ENCODE peak calls at places on chromosomes 4 and X, in ten cellular contexts. J, P, U, E, X, Z, O, L, W and I are unnamed samples.

GRCh38 chrX:27675493-27675892 is 85.3 kb downstream of the DCAF8L2 start:
- DNase-seq in L (peak), J (no peak), X (no peak), E (no peak), O (no peak), U (no peak), P (no peak), Z (no peak), W (no peak), I (peak)

GRCh38 chr4:25095756-25096552 is 64.3 kb downstream of the SEPSECS start:
- DNase-seq in J (no peak), P (no peak), L (no peak), X (no peak), U (no peak), Z (no peak), W (no peak), E (no peak), O (no peak), I (no peak)

GRCh38 chrX:103254921-103255455 is at the start of gene TCEAL8:
- DNase-seq in E (peak), P (peak), J (peak), O (peak), Z (peak), X (peak), L (peak), U (peak), W (peak), I (peak)

GRCh38 chrX:65723706-65724105 is 56.3 kb downstream of the MSN start:
- DNase-seq in E (no peak), Z (no peak), P (no peak), U (no peak), X (no peak), J (no peak), W (no peak), L (peak), O (no peak), I (no peak)

GRCh38 chr4:25621027-25621930 is 34.4 kb upstream of the SLC34A2 start:
- DNase-seq in J (no peak), E (no peak), U (peak), L (no peak), W (no peak), Z (no peak), O (no peak), P (peak), X (no peak), I (no peak)

GRCh38 chrX:16445166-16445752 is 204.7 kb upstream of the S100G start:
- DNase-seq in J (peak), U (peak), W (no peak), O (peak), P (no peak), Z (peak), X (no peak), L (peak), E (no peak), I (peak)

GRCh38 chr4:139188648-139189416 is 11.8 kb upstream of the ELF2 start:
- DNase-seq in U (no peak), O (no peak), L (peak), E (no peak), W (no peak), J (no peak), P (no peak), X (no peak), Z (no peak), I (no peak)

GRCh38 chrX:270848-271367 is 10.3 kb upstream of the PLCXD1 start:
- DNase-seq in Z (no peak), U (no peak), L (no peak), W (peak), O (no peak), E (peak), P (no peak), X (peak), J (no peak), I (no peak)

GRCh38 chr4:38150021-38150671 is 189.9 kb downstream of the PTTG2 start:
- DNase-seq in L (peak), P (no peak), W (no peak), U (no peak), E (no peak), X (peak), Z (no peak), O (no peak), J (peak), I (no peak)

GRCh38 chr4:6349896-6350295 is 80.2 kb downstream of the WFS1 start:
- DNase-seq in U (no peak), P (no peak), L (peak), Z (no peak), J (no peak), W (no peak), E (peak), O (no peak), X (peak), I (no peak)

GRCh38 chrX:6184900-6185515 is 43.7 kb downstream of the NLGN4X start:
- DNase-seq in W (no peak), O (no peak), U (no peak), E (no peak), J (no peak), Z (peak), P (no peak), L (peak), X (no peak), I (peak)

GRCh38 chr4:4226606-4227438 is at the start of gene OTOP1:
- DNase-seq in J (no peak), U (peak), X (no peak), L (no peak), Z (no peak), E (no peak), W (no peak), P (no peak), O (peak), I (no peak)

GRCh38 chr4:69039071-69039470 is 57.2 kb upstream of the UGT2B7 start:
- DNase-seq in W (no peak), X (no peak), P (no peak), J (no peak), O (no peak), E (no peak), U (no peak), Z (no peak), L (no peak), I (no peak)

GRCh38 chr4:184784628-184785257 is 41.0 kb downstream of the ACSL1 start:
- DNase-seq in Z (no peak), W (no peak), U (no peak), J (no peak), L (no peak), E (no peak), X (no peak), P (no peak), O (no peak), I (no peak)

GRCh38 chr4:76625316-76625715 is 190.3 kb downstream of the SHROOM3 start:
- DNase-seq in J (no peak), L (no peak), W (no peak), O (no peak), X (no peak), P (no peak), Z (no peak), U (no peak), E (no peak), I (no peak)

GRCh38 chr4:6855692-6856297 is 53.8 kb upstream of the TBC1D14 start:
- DNase-seq in Z (no peak), L (peak), E (no peak), J (peak), X (no peak), W (no peak), P (no peak), O (no peak), U (no peak), I (peak)

GRCh38 chr4:134544303-134544761 is 342.7 kb upstream of the PABPC4L start:
- DNase-seq in X (no peak), L (peak), U (no peak), Z (no peak), J (peak), W (no peak), P (peak), O (no peak), E (no peak), I (peak)

DNA sequence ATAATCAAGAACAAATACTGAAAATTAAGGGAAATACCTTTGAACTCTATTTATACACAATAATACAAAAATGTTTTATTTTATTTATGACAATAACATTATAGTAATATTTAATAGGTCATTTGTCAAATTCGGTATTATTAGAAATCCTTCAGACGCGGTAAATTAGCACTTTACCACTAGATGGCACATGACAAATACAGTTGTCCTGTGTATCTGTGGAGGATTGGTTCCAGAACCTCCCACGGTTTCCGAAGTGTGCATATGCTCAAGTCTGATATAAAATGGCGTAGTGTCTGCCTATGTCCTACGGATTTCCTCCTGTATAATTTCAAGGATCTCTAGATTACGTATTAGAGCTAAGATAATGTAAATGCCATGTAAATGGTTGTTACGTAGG is 8.1 kb upstream of the LINC00632 start:
- DNase-seq in X (no peak), L (peak), O (no peak), U (no peak), E (no peak), W (no peak), J (no peak), P (no peak), Z (no peak), I (peak)
- TF ChIP-seq CTCF in X (no peak), L (peak), O (no peak), U (peak), E (no peak), W (peak), J (peak), P (peak), Z (peak), I (peak)

DNA sequence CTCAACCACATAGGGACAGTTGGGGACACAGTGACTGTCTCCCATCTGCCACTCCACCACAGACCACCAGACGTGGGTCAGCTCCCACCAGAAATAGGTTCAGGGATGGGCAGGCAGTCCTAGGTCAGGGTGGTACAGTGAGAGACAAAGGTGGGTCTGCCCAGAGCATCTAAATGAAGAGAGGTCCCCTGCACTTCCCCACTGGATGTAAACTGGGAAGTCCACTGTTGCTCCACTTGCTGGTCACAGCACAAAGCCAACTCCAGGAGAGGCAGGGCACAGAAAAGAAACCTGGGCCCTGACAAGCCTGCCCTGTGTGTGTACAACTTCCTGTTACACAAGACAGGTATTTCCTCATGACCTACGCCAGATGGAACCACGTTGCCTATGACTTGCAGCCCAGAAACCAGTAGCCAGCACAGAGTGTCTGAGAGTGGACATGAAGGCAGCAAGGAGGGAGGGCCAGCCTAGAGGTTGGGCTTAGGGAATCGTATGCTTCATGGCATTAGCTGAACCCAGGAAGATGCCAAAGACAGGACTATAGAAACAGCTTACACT is 161.8 kb downstream of the SH3KBP1 start:
- DNase-seq in P (no peak), U (no peak), Z (no peak), X (no peak), E (no peak), J (no peak), W (peak), L (no peak), O (no peak), I (peak)
- TF ChIP-seq CTCF in P (no peak), U (no peak), Z (no peak), X (no peak), E (no peak), J (no peak), W (no peak), L (no peak), O (no peak), I (no peak)

DNA sequence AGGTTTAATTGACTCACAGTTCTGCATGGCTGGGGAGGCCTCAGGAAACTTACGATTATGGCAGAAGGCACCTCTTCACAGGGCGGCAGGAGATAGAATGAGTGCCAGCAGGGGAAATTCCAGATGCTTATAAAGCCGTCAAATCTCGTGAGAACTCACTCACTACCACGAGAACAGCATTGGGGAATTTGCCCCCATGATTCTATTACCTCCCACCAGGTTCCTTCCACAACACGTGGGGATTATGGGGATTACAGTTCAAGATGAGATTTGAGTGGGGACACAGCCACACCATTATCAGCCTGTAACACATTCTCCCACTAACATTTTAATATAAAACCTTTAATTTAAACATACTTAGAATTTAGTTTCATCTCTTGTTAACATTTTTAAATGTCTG is 144.7 kb upstream of the SMIM10 start:
- DNase-seq in O (no peak), U (no peak), J (no peak), P (no peak), E (no peak), X (no peak), Z (no peak), W (no peak), L (no peak), I (no peak)
- TF ChIP-seq CTCF in O (no peak), U (no peak), J (no peak), P (no peak), E (no peak), X (no peak), Z (no peak), W (no peak), L (no peak), I (no peak)

DNA sequence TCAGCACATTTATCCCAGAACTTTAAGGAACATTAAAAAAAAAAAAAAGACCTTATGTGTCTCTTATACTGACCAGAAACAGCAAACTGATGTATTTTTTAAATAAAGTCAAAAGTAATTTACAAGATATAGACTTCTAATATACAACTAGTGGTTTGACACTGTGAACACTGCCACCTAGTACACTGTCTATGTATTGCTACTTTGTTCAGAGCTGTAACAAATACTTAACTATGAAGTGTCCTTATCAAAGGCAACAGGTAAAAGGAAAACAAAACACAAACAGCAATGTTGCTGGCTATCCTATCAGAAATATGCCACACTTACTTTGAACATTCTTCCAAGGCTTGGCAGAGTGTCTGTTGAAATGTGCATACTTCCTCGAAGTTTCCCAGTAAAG is 60.4 kb downstream of the CD40LG start:
- DNase-seq in L (no peak), U (no peak), P (no peak), X (no peak), O (no peak), Z (peak), W (no peak), J (no peak), E (no peak), I (peak)
- TF ChIP-seq CTCF in L (peak), U (peak), P (peak), X (peak), O (peak), Z (peak), W (peak), J (peak), E (no peak), I (peak)

GRCh38 chr4:39450618-39451017 is 8.1 kb downstream of the RPL9 start:
- DNase-seq in Z (no peak), O (no peak), J (no peak), L (no peak), E (no peak), P (no peak), W (no peak), U (no peak), X (no peak), I (no peak)

GRCh38 chr4:39446483-39446841 is 12.3 kb downstream of the RPL9 start:
- DNase-seq in Z (no peak), P (no peak), X (no peak), O (no peak), L (no peak), W (no peak), E (no peak), J (no peak), U (no peak), I (no peak)

GRCh38 chr4:39451423-39452023 is 7.2 kb downstream of the RPL9 start:
- DNase-seq in O (no peak), L (no peak), P (no peak), J (no peak), X (no peak), W (no peak), U (no peak), E (no peak), Z (no peak), I (no peak)

GRCh38 chr4:39442910-39443480 is 15.7 kb downstream of the RPL9 start:
- DNase-seq in J (no peak), O (no peak), W (no peak), U (no peak), Z (no peak), P (no peak), E (no peak), X (no peak), L (no peak), I (no peak)

GRCh38 chr4:39446842-39447573 is 11.7 kb downstream of the RPL9 start:
- DNase-seq in E (peak), W (peak), P (no peak), J (no peak), Z (no peak), O (peak), X (peak), U (no peak), L (peak), I (no peak)
- TF ChIP-seq CTCF in E (peak), W (peak), P (peak), J (no peak), Z (no peak), O (no peak), X (no peak), U (no peak), L (peak), I (no peak)

GRCh38 chr4:147985376-147985775 is 253.5 kb downstream of the ARHGAP10 start:
- DNase-seq in X (no peak), P (no peak), U (no peak), E (no peak), W (no peak), L (no peak), O (no peak), J (no peak), Z (no peak), I (no peak)

GRCh38 chr4:147984778-147985138 is 252.9 kb downstream of the ARHGAP10 start:
- DNase-seq in P (no peak), J (no peak), E (no peak), L (no peak), X (no peak), W (no peak), Z (no peak), O (no peak), U (no peak), I (no peak)

GRCh38 chr4:147981305-147981704 is 249.4 kb downstream of the ARHGAP10 start:
- DNase-seq in J (peak), E (no peak), O (no peak), U (no peak), X (no peak), W (no peak), Z (no peak), P (no peak), L (peak), I (no peak)

GRCh38 chr4:147987252-147987651 is 255.4 kb downstream of the ARHGAP10 start:
- DNase-seq in P (no peak), Z (no peak), L (no peak), J (no peak), O (no peak), W (no peak), E (no peak), U (no peak), X (no peak), I (no peak)

DNA sequence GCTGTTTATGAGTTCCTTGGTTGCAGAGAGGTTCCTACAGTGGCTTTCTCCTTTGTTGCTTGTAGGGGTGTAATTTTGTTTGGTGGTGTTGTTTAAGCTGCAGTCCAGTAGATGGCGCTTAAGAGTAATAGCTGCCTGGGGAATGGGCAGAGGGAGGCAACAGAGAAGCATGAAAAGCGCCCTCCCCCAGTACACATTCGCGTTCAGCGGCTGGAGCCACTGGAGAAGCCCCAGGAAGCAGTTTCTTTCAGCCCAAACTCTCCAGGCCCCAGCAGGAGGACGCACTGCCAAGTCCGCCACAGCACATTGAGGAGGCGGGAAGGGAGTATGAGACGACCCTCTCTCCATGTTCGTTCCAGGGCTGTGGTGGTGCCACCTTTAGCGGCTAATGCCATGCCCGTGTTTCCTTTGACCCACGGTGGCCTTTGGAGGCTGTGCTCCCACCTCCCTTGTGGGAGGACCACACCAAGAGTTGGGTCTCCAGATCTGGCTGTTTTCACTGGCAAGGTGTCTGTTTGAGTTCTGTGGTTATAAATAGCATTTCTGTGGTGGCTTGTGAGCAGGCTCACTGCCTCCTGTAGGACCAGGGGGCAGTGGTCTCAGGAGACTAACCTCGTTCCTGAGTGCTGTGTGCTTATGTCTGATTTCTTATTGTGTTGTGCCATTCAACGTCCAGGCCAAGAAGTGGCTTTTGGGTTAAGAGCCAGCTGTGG is 252.3 kb downstream of the ARHGAP10 start:
- DNase-seq in P (no peak), E (no peak), Z (peak), X (no peak), O (peak), W (no peak), U (peak), J (peak), L (peak), I (peak)
- TF ChIP-seq CTCF in P (peak), E (peak), Z (peak), X (peak), O (peak), W (peak), U (peak), J (peak), L (peak), I (peak)

GRCh38 chrX:131626681-131627296 is 82.9 kb downstream of the OR13H1 start:
- DNase-seq in U (no peak), X (no peak), E (no peak), W (no peak), O (no peak), P (no peak), Z (no peak), L (peak), J (no peak), I (peak)
- TF ChIP-seq CTCF in U (peak), X (no peak), E (no peak), W (no peak), O (no peak), P (peak), Z (no peak), L (peak), J (no peak), I (peak)

DNA sequence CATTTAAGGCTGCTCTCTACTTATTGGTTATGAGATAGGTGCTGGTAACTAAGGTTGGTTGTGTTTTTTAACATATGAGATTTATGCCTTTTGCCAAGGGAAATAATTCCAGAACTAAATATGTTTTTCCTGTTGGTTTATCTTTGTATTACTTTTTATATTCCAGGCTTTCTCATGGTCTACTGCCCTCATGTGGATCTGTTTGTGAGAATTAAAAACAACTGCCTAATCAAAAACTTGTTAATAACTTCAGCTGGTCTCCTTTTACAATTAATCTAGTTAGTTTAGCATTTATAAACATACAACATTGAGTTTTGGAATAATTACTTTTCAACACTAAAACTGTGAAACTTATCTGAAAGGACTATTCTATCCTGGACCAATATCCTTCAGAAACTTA is 1208.3 kb downstream of the ADGRL3 start:
- DNase-seq in Z (no peak), U (no peak), E (no peak), W (no peak), X (no peak), P (no peak), L (no peak), J (no peak), O (no peak), I (peak)
- TF ChIP-seq CTCF in Z (no peak), U (no peak), E (no peak), W (no peak), X (no peak), P (no peak), L (no peak), J (no peak), O (no peak), I (peak)